ENCODE peak calls at places on chromosome 2, in eight cellular contexts. One of them, this sample, is unnamed. For H3K9me3, the result is how much of the 10 kb centered on the place peaks cover.

GRCh38 chr2:111041398-111042202 is 79.1 kb upstream of the BCL2L11 start:
- DNase-seq in esophagus squamous epithelium: no peak
- DNase-seq in mammary epithelial cell: no peak
- DNase-seq in Panc1: no peak
- DNase-seq in psoas muscle: no peak
- DNase-seq in CD8-positive, alpha-beta memory T cell: no peak
- DNase-seq in NT2/D1: no peak
- DNase-seq in IMR-90: no peak
- DNase-seq in this sample: no peak

GRCh38 chr2:27901219-27901618 is 10.7 kb downstream of the BABAM2 start:
- DNase-seq in IMR-90: peak
- DNase-seq in CD8-positive, alpha-beta memory T cell: no peak
- DNase-seq in NT2/D1: no peak
- DNase-seq in esophagus squamous epithelium: no peak
- DNase-seq in mammary epithelial cell: no peak
- DNase-seq in Panc1: no peak
- DNase-seq in psoas muscle: peak
- DNase-seq in this sample: no peak

GRCh38 chr2:51813245-51813644 is 781.3 kb upstream of the NRXN1 start:
- DNase-seq in psoas muscle: no peak
- DNase-seq in IMR-90: peak
- DNase-seq in esophagus squamous epithelium: no peak
- DNase-seq in CD8-positive, alpha-beta memory T cell: no peak
- DNase-seq in mammary epithelial cell: peak
- DNase-seq in NT2/D1: no peak
- DNase-seq in Panc1: no peak
- DNase-seq in this sample: no peak

GRCh38 chr2:210663574-210663973 is 107.2 kb downstream of the CPS1 start:
- DNase-seq in Panc1: no peak
- DNase-seq in psoas muscle: no peak
- DNase-seq in mammary epithelial cell: peak
- DNase-seq in esophagus squamous epithelium: no peak
- DNase-seq in IMR-90: peak
- DNase-seq in NT2/D1: peak
- DNase-seq in CD8-positive, alpha-beta memory T cell: no peak
- DNase-seq in this sample: no peak

GRCh38 chr2:62381672-62382071 is 124.3 kb downstream of the TMEM17 start:
- DNase-seq in Panc1: no peak
- DNase-seq in psoas muscle: no peak
- DNase-seq in CD8-positive, alpha-beta memory T cell: no peak
- DNase-seq in mammary epithelial cell: no peak
- DNase-seq in NT2/D1: no peak
- DNase-seq in IMR-90: no peak
- DNase-seq in esophagus squamous epithelium: no peak
- DNase-seq in this sample: no peak

GRCh38 chr2:172613610-172614231 is 57.8 kb downstream of the PDK1 start:
- DNase-seq in Panc1: no peak
- DNase-seq in psoas muscle: no peak
- DNase-seq in NT2/D1: no peak
- DNase-seq in IMR-90: no peak
- DNase-seq in CD8-positive, alpha-beta memory T cell: no peak
- DNase-seq in mammary epithelial cell: no peak
- DNase-seq in esophagus squamous epithelium: no peak
- DNase-seq in this sample: peak

GRCh38 chr2:172743143-172743542 is 7.5 kb downstream of the RAPGEF4 start:
- DNase-seq in esophagus squamous epithelium: no peak
- DNase-seq in mammary epithelial cell: no peak
- DNase-seq in NT2/D1: no peak
- DNase-seq in Panc1: no peak
- DNase-seq in IMR-90: no peak
- DNase-seq in CD8-positive, alpha-beta memory T cell: no peak
- DNase-seq in psoas muscle: no peak
- DNase-seq in this sample: no peak

GRCh38 chr2:2520396-2520795 is 189.3 kb upstream of the MYT1L start:
- DNase-seq in esophagus squamous epithelium: no peak
- DNase-seq in CD8-positive, alpha-beta memory T cell: no peak
- DNase-seq in IMR-90: no peak
- DNase-seq in NT2/D1: no peak
- DNase-seq in Panc1: no peak
- DNase-seq in psoas muscle: no peak
- DNase-seq in mammary epithelial cell: no peak
- DNase-seq in this sample: no peak

GRCh38 chr2:191155608-191156071 is 4.8 kb upstream of the STAT4 start:
- DNase-seq in IMR-90: peak
- DNase-seq in esophagus squamous epithelium: no peak
- DNase-seq in NT2/D1: no peak
- DNase-seq in Panc1: no peak
- DNase-seq in mammary epithelial cell: peak
- DNase-seq in CD8-positive, alpha-beta memory T cell: no peak
- DNase-seq in psoas muscle: no peak
- DNase-seq in this sample: no peak

GRCh38 chr2:218354850-218355443 is 1.7 kb upstream of the CATIP start:
- DNase-seq in Panc1: no peak
- DNase-seq in NT2/D1: no peak
- DNase-seq in mammary epithelial cell: no peak
- DNase-seq in esophagus squamous epithelium: no peak
- DNase-seq in IMR-90: no peak
- DNase-seq in psoas muscle: no peak
- DNase-seq in CD8-positive, alpha-beta memory T cell: no peak
- DNase-seq in this sample: no peak

GRCh38 chr2:175684466-175684865 is 317.6 kb downstream of the LNPK start:
- DNase-seq in NT2/D1: peak
- DNase-seq in IMR-90: no peak
- DNase-seq in esophagus squamous epithelium: no peak
- DNase-seq in CD8-positive, alpha-beta memory T cell: no peak
- DNase-seq in psoas muscle: no peak
- DNase-seq in mammary epithelial cell: peak
- DNase-seq in Panc1: no peak
- DNase-seq in this sample: no peak

GRCh38 chr2:61689526-61689925 is 151.4 kb upstream of the XPO1 start:
- DNase-seq in NT2/D1: no peak
- DNase-seq in mammary epithelial cell: no peak
- DNase-seq in CD8-positive, alpha-beta memory T cell: no peak
- DNase-seq in psoas muscle: no peak
- DNase-seq in IMR-90: peak
- DNase-seq in Panc1: no peak
- DNase-seq in esophagus squamous epithelium: no peak
- DNase-seq in this sample: no peak

GRCh38 chr2:236264256-236264655 is at the start of gene ASB18:
- DNase-seq in Panc1: no peak
- DNase-seq in psoas muscle: peak
- DNase-seq in IMR-90: no peak
- DNase-seq in NT2/D1: no peak
- DNase-seq in CD8-positive, alpha-beta memory T cell: no peak
- DNase-seq in esophagus squamous epithelium: no peak
- DNase-seq in mammary epithelial cell: no peak
- DNase-seq in this sample: peak
- H3K9me3 ChIP-seq in Panc1: under half
- H3K9me3 ChIP-seq in psoas muscle: under half
- H3K9me3 ChIP-seq in IMR-90: under half
- H3K9me3 ChIP-seq in NT2/D1: under half
- H3K9me3 ChIP-seq in CD8-positive, alpha-beta memory T cell: under half
- H3K9me3 ChIP-seq in esophagus squamous epithelium: under half
- H3K9me3 ChIP-seq in mammary epithelial cell: under half
- H3K9me3 ChIP-seq in this sample: under half

GRCh38 chr2:144248350-144249034 is 271.4 kb downstream of the ZEB2 start:
- DNase-seq in psoas muscle: no peak
- DNase-seq in NT2/D1: no peak
- DNase-seq in CD8-positive, alpha-beta memory T cell: no peak
- DNase-seq in esophagus squamous epithelium: no peak
- DNase-seq in IMR-90: no peak
- DNase-seq in Panc1: no peak
- DNase-seq in mammary epithelial cell: no peak
- DNase-seq in this sample: no peak
- H3K4me3 ChIP-seq in psoas muscle: peak
- H3K4me3 ChIP-seq in NT2/D1: no peak
- H3K4me3 ChIP-seq in CD8-positive, alpha-beta memory T cell: no peak
- H3K4me3 ChIP-seq in esophagus squamous epithelium: no peak
- H3K4me3 ChIP-seq in IMR-90: no peak
- H3K4me3 ChIP-seq in Panc1: no peak
- H3K4me3 ChIP-seq in mammary epithelial cell: no peak
- H3K4me3 ChIP-seq in this sample: no peak

DNA sequence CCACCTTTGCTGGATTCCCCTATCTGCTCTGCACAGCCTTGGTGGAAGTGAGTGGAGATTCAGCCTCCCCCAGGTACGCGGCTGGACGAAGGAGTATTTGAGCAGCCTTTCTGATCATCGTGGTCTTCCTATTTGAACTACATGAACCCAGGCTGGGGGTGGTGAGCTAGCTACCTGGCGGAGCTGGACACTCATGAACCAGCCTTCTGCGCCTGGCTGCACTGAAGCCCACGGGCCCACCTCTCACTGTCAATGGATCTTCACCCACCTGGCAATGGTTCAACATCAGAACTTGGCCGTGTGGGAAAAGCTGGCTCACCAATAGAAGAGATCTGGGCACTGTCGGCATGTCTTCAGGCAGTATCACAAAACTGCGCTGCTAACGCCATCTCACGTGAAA is 35.4 kb downstream of the ANKMY1 start:
- DNase-seq in mammary epithelial cell: no peak
- DNase-seq in esophagus squamous epithelium: no peak
- DNase-seq in CD8-positive, alpha-beta memory T cell: no peak
- DNase-seq in psoas muscle: no peak
- DNase-seq in Panc1: no peak
- DNase-seq in IMR-90: no peak
- DNase-seq in NT2/D1: no peak
- DNase-seq in this sample: no peak
- H3K9me3 ChIP-seq in mammary epithelial cell: under half
- H3K9me3 ChIP-seq in esophagus squamous epithelium: under half
- H3K9me3 ChIP-seq in CD8-positive, alpha-beta memory T cell: under half
- H3K9me3 ChIP-seq in psoas muscle: under half
- H3K9me3 ChIP-seq in Panc1: under half
- H3K9me3 ChIP-seq in IMR-90: under half
- H3K9me3 ChIP-seq in NT2/D1: half or more
- H3K9me3 ChIP-seq in this sample: under half

GRCh38 chr2:25250331-25251031 is 82.1 kb upstream of the POMC start:
- DNase-seq in Panc1: no peak
- DNase-seq in mammary epithelial cell: peak
- DNase-seq in CD8-positive, alpha-beta memory T cell: no peak
- DNase-seq in IMR-90: peak
- DNase-seq in esophagus squamous epithelium: no peak
- DNase-seq in psoas muscle: no peak
- DNase-seq in NT2/D1: no peak
- DNase-seq in this sample: peak

GRCh38 chr2:25251461-25252273 is 83.3 kb upstream of the POMC start:
- DNase-seq in Panc1: no peak
- DNase-seq in psoas muscle: peak
- DNase-seq in mammary epithelial cell: peak
- DNase-seq in IMR-90: peak
- DNase-seq in CD8-positive, alpha-beta memory T cell: peak
- DNase-seq in esophagus squamous epithelium: no peak
- DNase-seq in NT2/D1: peak
- DNase-seq in this sample: peak

GRCh38 chr2:25251032-25251460 is 82.7 kb upstream of the POMC start:
- DNase-seq in NT2/D1: no peak
- DNase-seq in Panc1: no peak
- DNase-seq in esophagus squamous epithelium: no peak
- DNase-seq in IMR-90: no peak
- DNase-seq in CD8-positive, alpha-beta memory T cell: no peak
- DNase-seq in mammary epithelial cell: no peak
- DNase-seq in psoas muscle: no peak
- DNase-seq in this sample: peak

GRCh38 chr2:25253153-25253617 is 84.8 kb upstream of the POMC start:
- DNase-seq in CD8-positive, alpha-beta memory T cell: no peak
- DNase-seq in mammary epithelial cell: no peak
- DNase-seq in esophagus squamous epithelium: no peak
- DNase-seq in NT2/D1: no peak
- DNase-seq in psoas muscle: no peak
- DNase-seq in IMR-90: no peak
- DNase-seq in Panc1: no peak
- DNase-seq in this sample: peak

DNA sequence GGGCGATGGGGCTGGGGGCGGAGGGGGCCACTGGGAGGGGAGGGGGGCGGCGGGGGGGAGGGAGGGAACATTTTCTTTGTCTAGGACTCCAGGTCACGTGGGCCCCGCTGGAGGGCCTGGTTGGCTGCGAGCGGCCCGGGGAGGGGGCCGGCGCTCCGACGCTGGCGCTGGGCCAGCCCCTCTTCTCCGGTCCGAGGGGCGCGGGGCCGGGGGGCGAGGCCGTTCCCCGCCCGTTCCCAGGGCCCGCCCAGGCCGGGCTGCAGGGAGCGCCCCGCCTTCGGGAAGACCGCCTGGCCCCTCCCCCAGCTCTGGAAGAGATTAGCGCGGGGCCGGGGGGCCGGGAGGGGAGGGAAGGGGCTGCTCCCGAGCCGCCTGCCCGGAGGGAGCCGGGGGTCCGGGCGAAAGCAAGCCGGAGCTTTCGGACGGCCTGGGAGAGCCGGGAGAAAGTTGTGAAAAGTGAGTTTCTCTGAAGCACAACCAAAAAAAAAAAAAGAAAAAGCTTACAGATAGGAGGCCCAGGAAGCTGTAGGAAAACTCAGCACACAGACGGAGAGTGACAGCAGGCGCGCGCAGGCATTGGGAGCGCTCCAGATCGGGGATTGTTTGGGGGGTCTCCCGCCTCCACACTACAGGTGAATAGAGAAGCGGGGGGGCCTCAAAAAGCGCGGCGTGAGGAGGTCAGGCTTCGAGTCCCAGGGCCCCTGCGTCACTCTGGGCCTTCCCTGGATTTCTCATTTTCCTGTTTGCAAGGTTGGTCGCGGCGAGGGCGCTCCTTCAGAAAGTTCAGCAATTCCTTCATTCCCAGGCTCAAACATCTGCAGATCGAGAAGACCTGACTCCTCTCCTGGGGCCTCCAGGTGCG is 84.1 kb upstream of the POMC start:
- DNase-seq in esophagus squamous epithelium: no peak
- DNase-seq in CD8-positive, alpha-beta memory T cell: peak
- DNase-seq in mammary epithelial cell: no peak
- DNase-seq in Panc1: no peak
- DNase-seq in NT2/D1: peak
- DNase-seq in IMR-90: peak
- DNase-seq in psoas muscle: peak
- DNase-seq in this sample: peak
- H3K4me3 ChIP-seq in esophagus squamous epithelium: peak
- H3K4me3 ChIP-seq in CD8-positive, alpha-beta memory T cell: peak
- H3K4me3 ChIP-seq in mammary epithelial cell: no peak
- H3K4me3 ChIP-seq in Panc1: peak
- H3K4me3 ChIP-seq in NT2/D1: peak
- H3K4me3 ChIP-seq in IMR-90: peak
- H3K4me3 ChIP-seq in psoas muscle: peak
- H3K4me3 ChIP-seq in this sample: peak

GRCh38 chr2:58826795-58827194 is 585.7 kb upstream of the FANCL start:
- DNase-seq in esophagus squamous epithelium: no peak
- DNase-seq in IMR-90: no peak
- DNase-seq in psoas muscle: no peak
- DNase-seq in mammary epithelial cell: no peak
- DNase-seq in Panc1: no peak
- DNase-seq in NT2/D1: no peak
- DNase-seq in CD8-positive, alpha-beta memory T cell: no peak
- DNase-seq in this sample: no peak
- H3K9me3 ChIP-seq in esophagus squamous epithelium: under half
- H3K9me3 ChIP-seq in IMR-90: under half
- H3K9me3 ChIP-seq in psoas muscle: under half
- H3K9me3 ChIP-seq in mammary epithelial cell: under half
- H3K9me3 ChIP-seq in Panc1: under half
- H3K9me3 ChIP-seq in NT2/D1: under half
- H3K9me3 ChIP-seq in CD8-positive, alpha-beta memory T cell: under half
- H3K9me3 ChIP-seq in this sample: under half